ENCODE peak calls at places on chromosome 1, in four cellular contexts. W, G, F and T are unnamed samples.

GRCh38 chr1:150548632-150549495 is at the start of gene ADAMTSL4:
- DNase-seq in F (no peak), W (no peak), G (no peak), T (no peak)

GRCh38 chr1:68213843-68214242 is 18.5 kb downstream of the WLS start:
- DNase-seq in W (no peak), G (no peak), F (no peak), T (peak; percentile 99)

GRCh38 chr1:110482662-110483307 is 31.8 kb downstream of the PROK1 start:
- DNase-seq in F (no peak), W (no peak), G (no peak), T (no peak)

GRCh38 chr1:28296401-28297220 is 32.2 kb upstream of the MED18 start:
- DNase-seq in W (no peak), G (no peak), F (peak; percentile 26), T (no peak)

GRCh38 chr1:215426101-215426500 is 141.0 kb upstream of the KCTD3 start:
- DNase-seq in F (no peak), W (no peak), G (no peak), T (no peak)

GRCh38 chr1:227869851-227870305 is 54.4 kb downstream of the PRSS38 start:
- DNase-seq in F (no peak), G (no peak), W (no peak), T (no peak)

GRCh38 chr1:8516793-8517556 is 199.1 kb downstream of the SLC45A1 start:
- DNase-seq in F (no peak), G (no peak), W (no peak), T (no peak)

GRCh38 chr1:162709132-162709860 is 77.0 kb downstream of the DDR2 start:
- DNase-seq in W (no peak), F (no peak), G (no peak), T (no peak)

GRCh38 chr1:9293512-9294439 is 1.1 kb downstream of the SPSB1 start:
- DNase-seq in F (no peak), G (no peak), W (no peak), T (no peak)

GRCh38 chr1:156490401-156491032 is 10.1 kb downstream of the MEF2D start:
- DNase-seq in F (no peak), G (no peak), W (no peak), T (no peak)

GRCh38 chr1:36515315-36516138 is 32.8 kb upstream of the CSF3R start:
- DNase-seq in G (no peak), W (no peak), F (no peak), T (no peak)

GRCh38 chr1:8666394-8667167 is 150.9 kb downstream of the RERE start:
- DNase-seq in W (no peak), F (no peak), G (no peak), T (no peak)

GRCh38 chr1:20727746-20728316 is 4.7 kb downstream of the SH2D5 start:
- DNase-seq in F (no peak), W (no peak), G (no peak), T (no peak)

GRCh38 chr1:24233684-24234600 is 46.9 kb upstream of the IFNLR1 start:
- DNase-seq in W (no peak), G (no peak), F (no peak), T (no peak)

GRCh38 chr1:222976453-222976852 is 161.6 kb downstream of the DISP1 start:
- DNase-seq in W (no peak), G (no peak), F (no peak), T (no peak)

GRCh38 chr1:82273816-82274215 is 473.1 kb downstream of the ADGRL2 start:
- DNase-seq in W (no peak), F (no peak), G (no peak), T (no peak)

GRCh38 chr1:219123041-219123440 is 50.6 kb upstream of the LYPLAL1 start:
- DNase-seq in G (no peak), F (no peak), W (no peak), T (no peak)

GRCh38 chr1:42335809-42336518 is 929 bp upstream of the FOXJ3 start:
- DNase-seq in G (no peak), W (peak; percentile 23), F (no peak), T (no peak)

GRCh38 chr1:8443558-8444194 is 125.8 kb downstream of the SLC45A1 start:
- DNase-seq in F (no peak), W (no peak), G (no peak), T (no peak)

GRCh38 chr1:98749152-98749756 is 87.7 kb downstream of the SNX7 start:
- DNase-seq in F (no peak), G (no peak), W (no peak), T (peak; percentile 16)

GRCh38 chr1:151523331-151523730 is 12.1 kb downstream of the CGN start:
- DNase-seq in W (no peak), G (no peak), F (no peak), T (no peak)

GRCh38 chr1:202085682-202086373 is 36.9 kb upstream of the GPR37L1 start:
- DNase-seq in G (peak; percentile 53), W (peak; percentile 80), F (no peak), T (no peak)

GRCh38 chr1:90402893-90403849 is 313.9 kb downstream of the BARHL2 start:
- DNase-seq in G (peak; percentile 72), W (no peak), F (peak; percentile 99), T (no peak)

GRCh38 chr1:221309711-221310110 is 430.5 kb downstream of the HLX start:
- DNase-seq in F (no peak), G (no peak), W (peak; percentile 63), T (no peak)

GRCh38 chr1:108817016-108817415 is 39.9 kb downstream of the AKNAD1 start:
- DNase-seq in F (no peak), G (no peak), W (no peak), T (no peak)

GRCh38 chr1:61047061-61047460 is 35.3 kb upstream of the NFIA start:
- DNase-seq in G (no peak), F (no peak), W (no peak), T (no peak)

GRCh38 chr1:18529714-18530113 is 49.0 kb downstream of the KLHDC7A start:
- DNase-seq in F (no peak), W (no peak), G (no peak), T (no peak)

GRCh38 chr1:201640624-201641023 is 101.7 kb downstream of the NAV1 start:
- DNase-seq in F (no peak), G (no peak), W (no peak), T (no peak)

GRCh38 chr1:23423415-23424170 is 955 bp downstream of the TCEA3 start:
- DNase-seq in W (no peak), G (no peak), F (no peak), T (no peak)

GRCh38 chr1:156879876-156880275 is 13.6 kb upstream of the PEAR1 start:
- DNase-seq in G (no peak), F (no peak), W (no peak), T (no peak)

GRCh38 chr1:1040004-1040991 is 20.4 kb downstream of the AGRN start:
- DNase-seq in W (peak; percentile 75), F (peak; percentile 45), G (peak; percentile 76), T (peak; percentile 40)

GRCh38 chr1:93715529-93716126 is 34.0 kb upstream of the BCAR3 start:
- DNase-seq in F (no peak), W (peak; percentile 36), G (no peak), T (no peak)

GRCh38 chr1:231550448-231550781 is 21.9 kb downstream of the TSNAX start:
- DNase-seq in F (no peak), G (no peak), W (peak; percentile 13), T (no peak)